ENCODE peak calls at places on chromosomes 13 and 19, in four cellular contexts. K is K562, P is GM12878, D is H1. Y is an unnamed sample.

GRCh38 chr13:108496364-108497215 is 132.8 kb upstream of the MYO16 start:
- DNase-seq in K (peak), D (no peak), P (no peak), Y (no peak)

GRCh38 chr19:40596608-40597328 is 4.4 kb upstream of the LTBP4 start:
- DNase-seq in P (no peak), K (peak), D (no peak), Y (no peak)

GRCh38 chr13:72163671-72164070 is 296.7 kb upstream of the DACH1 start:
- DNase-seq in K (no peak), D (no peak), P (no peak), Y (no peak)

GRCh38 chr19:45469835-45470146 is 2.0 kb downstream of the FOSB start:
- DNase-seq in K (peak), D (no peak), P (no peak), Y (peak)

GRCh38 chr19:31231181-31231580 is 118.1 kb downstream of the TSHZ3 start:
- DNase-seq in D (no peak), P (no peak), K (no peak), Y (no peak)

GRCh38 chr13:97417698-97418097 is 16.3 kb upstream of the RAP2A start:
- DNase-seq in P (no peak), D (no peak), K (peak), Y (no peak)

GRCh38 chr19:55546822-55547614 is 1.7 kb upstream of the SBK3 start:
- DNase-seq in P (no peak), K (peak), D (no peak), Y (no peak)

GRCh38 chr19:1470864-1471513 is 8.0 kb downstream of the C19orf25 start:
- DNase-seq in P (no peak), K (no peak), D (no peak), Y (no peak)

GRCh38 chr13:48500652-48501197 is 32.2 kb downstream of the RCBTB2 start:
- DNase-seq in D (no peak), K (no peak), P (no peak), Y (no peak)

GRCh38 chr19:15280048-15280725 is 47.9 kb upstream of the EPHX3 start:
- DNase-seq in P (no peak), K (no peak), D (no peak), Y (no peak)

GRCh38 chr13:103044054-103044453 is 22.2 kb downstream of the SLC10A2 start:
- DNase-seq in D (no peak), K (no peak), P (no peak), Y (no peak)

GRCh38 chr19:39746836-39747529 is 9.2 kb upstream of the CLC start:
- DNase-seq in P (no peak), K (no peak), D (no peak), Y (no peak)

GRCh38 chr13:109155301-109155761 is 525.9 kb downstream of the MYO16 start:
- DNase-seq in D (no peak), P (no peak), K (no peak), Y (no peak)

GRCh38 chr13:99312493-99312883 is 5.3 kb upstream of the GPR183 start:
- DNase-seq in P (no peak), D (no peak), K (no peak), Y (no peak)

GRCh38 chr13:100100115-100100879 is 11.4 kb downstream of the PCCA start:
- DNase-seq in D (no peak), K (peak), P (no peak), Y (no peak)

GRCh38 chr13:21465710-21466160 is 6.6 kb upstream of the ZDHHC20 start:
- DNase-seq in P (no peak), K (no peak), D (no peak), Y (no peak)

GRCh38 chr19:35349614-35350521 is 2.2 kb downstream of the FFAR1 start:
- DNase-seq in D (no peak), P (no peak), K (no peak), Y (no peak)

GRCh38 chr13:98415326-98416070 is 161.4 kb downstream of the STK24 start:
- DNase-seq in D (no peak), K (no peak), P (no peak), Y (no peak)

GRCh38 chr13:51912511-51913225 is 50.9 kb downstream of the CCDC70 start:
- DNase-seq in P (no peak), K (no peak), D (no peak), Y (no peak)

GRCh38 chr19:33459220-33459619 is 62.4 kb downstream of the PEPD start:
- DNase-seq in D (no peak), K (no peak), P (no peak), Y (no peak)

DNA sequence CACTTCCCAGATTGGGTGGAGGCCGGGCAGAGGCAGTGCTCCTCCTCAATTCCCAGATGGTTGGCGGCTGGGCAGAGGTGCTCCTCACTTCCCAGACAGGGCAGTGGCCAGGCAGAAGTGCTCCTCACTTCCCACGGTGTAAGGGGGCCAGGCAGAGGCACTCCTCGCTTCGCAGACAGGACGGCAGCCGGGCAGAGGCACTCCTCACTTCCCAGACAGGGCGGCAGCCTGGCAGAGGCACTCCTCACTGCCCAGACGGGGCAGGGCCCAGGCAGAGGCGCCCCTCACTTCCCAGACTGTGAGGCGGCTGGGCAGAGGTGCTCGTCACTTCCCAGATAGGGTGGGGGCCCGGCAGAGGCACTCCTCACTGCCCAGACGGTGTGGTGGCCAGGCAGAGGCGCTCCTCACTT is 36.6 kb upstream of the SLAIN1 start:
- DNase-seq in P (no peak), K (no peak), D (no peak), Y (no peak)
- TF ChIP-seq TAF1 in P (no peak), K (no peak), D (no peak), Y (no peak)

GRCh38 chr13:27810461-27810860 is 18.2 kb downstream of the GSX1 start:
- DNase-seq in P (no peak), K (no peak), D (no peak), Y (no peak)

GRCh38 chr13:27810009-27810408 is 17.7 kb downstream of the GSX1 start:
- DNase-seq in K (no peak), P (no peak), D (no peak), Y (no peak)

GRCh38 chr13:27808866-27809546 is 16.7 kb downstream of the GSX1 start:
- DNase-seq in P (no peak), K (no peak), D (no peak), Y (no peak)

GRCh38 chr13:27813826-27814225 is 21.5 kb downstream of the GSX1 start:
- DNase-seq in P (no peak), K (no peak), D (no peak), Y (no peak)
- TF ChIP-seq POLR2A in P (no peak), K (no peak), D (no peak), Y (no peak)

GRCh38 chr19:48333467-48334384 is 8.4 kb downstream of the EMP3 start:
- DNase-seq in K (peak), D (no peak), P (peak), Y (peak)

GRCh38 chr19:48329167-48329891 is 4.0 kb downstream of the EMP3 start:
- DNase-seq in K (peak), D (no peak), P (peak), Y (no peak)

GRCh38 chr19:48332351-48332661 is 7.0 kb downstream of the EMP3 start:
- DNase-seq in D (no peak), K (no peak), P (no peak), Y (no peak)

GRCh38 chr19:48332662-48333466 is 7.5 kb downstream of the EMP3 start:
- DNase-seq in D (no peak), K (peak), P (peak), Y (peak)

DNA sequence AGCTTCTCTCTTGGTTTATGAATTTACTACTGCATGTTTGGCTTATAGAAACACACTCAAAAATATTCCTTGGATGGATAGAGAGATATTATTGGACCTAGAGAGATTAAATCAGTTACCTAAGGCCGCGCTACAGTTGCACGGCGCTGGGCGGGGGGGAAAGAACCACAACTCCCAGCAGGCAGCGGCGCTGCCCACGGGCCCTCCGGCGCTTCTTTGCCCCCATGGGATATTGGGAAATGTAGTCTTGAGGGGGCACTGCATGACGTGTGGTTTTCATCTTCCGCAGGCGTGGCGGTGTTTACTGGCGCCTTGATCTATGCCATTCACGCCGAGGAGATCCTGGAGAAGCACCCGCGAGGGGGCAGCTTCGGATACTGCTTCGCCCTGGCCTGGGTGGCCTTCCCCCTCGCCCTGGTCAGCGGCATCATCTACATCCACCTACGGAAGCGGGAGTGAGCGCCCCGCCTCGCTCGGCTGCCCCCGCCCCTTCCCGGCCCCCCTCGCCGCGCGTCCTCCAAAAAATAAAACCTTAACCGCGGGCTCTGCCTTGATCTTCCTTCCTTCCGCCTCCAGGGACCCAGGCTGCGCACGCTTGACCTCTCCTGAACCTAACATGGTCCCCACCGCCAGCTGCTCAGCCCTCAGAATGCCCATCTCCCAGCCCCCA is 4.8 kb downstream of the EMP3 start:
- DNase-seq in P (peak), D (no peak), K (no peak), Y (peak)
- TF ChIP-seq POLR2AphosphoS5 in P (no peak), D (peak), K (no peak), Y (no peak)

GRCh38 chr19:4583961-4584669 is 24.6 kb upstream of the SEMA6B start:
- DNase-seq in P (no peak), K (peak), D (no peak), Y (no peak)
- TF ChIP-seq TAF1 in P (no peak), K (no peak), D (peak), Y (no peak)